ENCODE peak calls at places on chromosomes 5 and 9, in seven cellular contexts. D, H, U, M, T, R and N are unnamed samples.

GRCh38 chr5:52876456-52876855 is 88.7 kb downstream of the ITGA1 start:
- DNase-seq in M (no peak), D (no peak), U (no peak), R (no peak), H (peak), T (peak), N (no peak)

GRCh38 chr9:96344458-96345180 is 38.9 kb downstream of the SLC35D2 start:
- DNase-seq in D (no peak), R (peak), H (peak), T (peak), M (peak), U (peak), N (peak)

GRCh38 chr9:93184439-93185221 is 691 bp downstream of the WNK2 start:
- DNase-seq in D (peak), H (no peak), U (no peak), T (no peak), R (peak), M (peak), N (peak)

GRCh38 chr9:36844961-36845360 is 189.1 kb downstream of the PAX5 start:
- DNase-seq in M (no peak), D (no peak), H (no peak), T (no peak), R (no peak), U (no peak), N (no peak)

GRCh38 chr5:105581988-105582690 is 2019.5 kb upstream of the NUDT12 start:
- DNase-seq in U (no peak), M (no peak), T (no peak), H (no peak), R (no peak), D (no peak), N (no peak)

GRCh38 chr5:107618233-107618632 is 52.5 kb downstream of the EFNA5 start:
- DNase-seq in H (peak), U (no peak), M (no peak), R (no peak), T (no peak), D (no peak), N (no peak)

GRCh38 chr5:167295686-167296015 is 995.8 kb upstream of the WWC1 start:
- DNase-seq in R (no peak), T (no peak), U (peak), H (peak), D (no peak), M (no peak), N (no peak)

GRCh38 chr5:16879191-16879590 is 56.9 kb downstream of the MYO10 start:
- DNase-seq in D (no peak), T (no peak), M (no peak), U (no peak), H (no peak), R (no peak), N (no peak)

GRCh38 chr5:136064510-136064909 is 35.7 kb downstream of the TGFBI start:
- DNase-seq in T (no peak), U (peak), R (no peak), H (no peak), M (no peak), D (no peak), N (peak)
- TF ChIP-seq CTCF in T (peak), U (peak), R (no peak), H (peak), M (peak), D (no peak), N (peak)

GRCh38 chr9:95103385-95104087 is 214.0 kb downstream of the FANCC start:
- DNase-seq in D (no peak), R (no peak), U (no peak), T (no peak), H (no peak), M (peak), N (no peak)
- TF ChIP-seq CTCF in D (no peak), R (no peak), U (peak), T (no peak), H (peak), M (no peak), N (no peak)

GRCh38 chr9:33517373-33517772 is 6.7 kb upstream of the ANKRD18B start:
- DNase-seq in D (peak), R (peak), U (peak), M (no peak), T (peak), H (peak), N (peak)
- TF ChIP-seq CTCF in D (peak), R (peak), U (peak), M (peak), T (peak), H (peak), N (peak)

DNA sequence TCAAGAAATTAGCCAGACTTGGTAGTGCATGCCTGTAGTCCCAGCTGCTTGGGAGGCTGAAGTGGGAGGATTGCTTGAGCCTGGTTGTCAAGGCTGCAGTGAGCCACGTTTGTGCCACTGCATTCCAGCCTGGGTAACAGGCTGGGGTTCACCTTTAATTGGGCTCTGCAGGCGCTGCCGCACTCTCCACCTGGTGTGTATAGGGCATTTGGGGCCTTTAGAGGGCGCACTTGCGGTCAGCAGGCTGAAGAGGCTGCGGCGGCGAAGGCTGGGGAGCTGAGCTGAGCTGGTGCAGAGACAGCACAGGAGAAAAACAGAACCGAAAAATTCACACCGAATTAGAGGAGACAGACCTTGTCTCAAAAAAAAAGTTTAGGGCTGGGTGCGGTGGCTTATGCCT is 31.2 kb downstream of the CDK7 start:
- DNase-seq in T (no peak), H (no peak), D (no peak), U (no peak), R (no peak), M (no peak), N (peak)
- TF ChIP-seq CTCF in T (peak), H (peak), D (no peak), U (peak), R (no peak), M (no peak), N (peak)

DNA sequence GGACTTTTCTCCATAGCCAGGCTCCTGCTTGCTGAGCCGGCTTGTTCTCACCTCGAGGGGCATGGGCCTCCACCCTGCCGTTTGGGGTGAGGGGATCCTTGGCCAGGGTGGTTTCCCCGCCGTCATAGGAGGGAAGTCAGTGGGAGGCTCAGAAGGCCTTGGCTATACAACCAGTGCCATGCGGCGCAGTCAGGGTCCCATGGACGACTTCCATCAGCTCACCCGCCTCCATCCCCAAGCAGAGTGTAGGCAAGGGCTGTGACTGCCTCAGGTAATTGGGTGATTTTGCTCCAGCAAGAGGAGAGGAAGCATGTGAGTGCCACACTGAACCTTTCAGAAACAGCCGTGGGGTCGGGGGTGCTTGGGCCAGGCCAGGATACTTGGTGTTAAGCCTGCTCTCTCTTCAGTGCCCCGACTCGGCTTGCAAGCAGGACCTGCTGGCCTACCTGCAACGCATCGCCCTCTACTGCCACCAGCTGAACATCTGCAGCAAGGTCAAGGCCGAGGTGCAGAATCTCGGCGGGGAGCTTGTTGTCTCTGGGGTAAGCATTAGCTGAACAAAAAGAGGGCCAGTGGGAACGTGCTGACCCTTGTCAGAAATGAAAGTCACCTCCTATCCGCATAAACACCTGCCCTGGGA is 57.2 kb upstream of the LRRTM2 start:
- DNase-seq in U (no peak), D (no peak), H (no peak), T (no peak), M (no peak), R (no peak), N (no peak)
- TF ChIP-seq CTCF in U (no peak), D (no peak), H (peak), T (no peak), M (no peak), R (no peak), N (no peak)

DNA sequence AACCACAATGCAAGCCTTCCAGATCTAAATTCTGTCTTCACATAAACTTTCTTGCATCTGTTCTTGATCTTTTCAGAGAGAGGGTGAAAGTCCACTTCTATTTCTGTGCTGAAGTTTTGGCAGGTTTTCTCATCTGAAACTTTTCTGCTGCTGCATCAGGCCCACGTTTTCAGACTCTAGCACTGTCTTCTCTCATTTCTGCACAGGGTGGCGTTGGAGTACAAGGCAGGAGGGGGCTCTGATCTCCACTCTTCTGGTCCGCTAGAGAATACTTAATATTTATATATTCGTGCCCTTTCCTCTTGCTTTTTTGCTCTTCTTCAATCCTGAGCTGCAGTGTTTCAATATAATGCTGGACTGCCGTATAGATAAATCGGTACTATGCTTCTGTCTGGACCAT is 204.0 kb upstream of the PRDM9 start:
- DNase-seq in T (no peak), D (no peak), M (no peak), R (no peak), U (no peak), H (no peak), N (no peak)
- TF ChIP-seq CTCF in T (no peak), D (no peak), M (no peak), R (no peak), U (peak), H (peak), N (peak)

DNA sequence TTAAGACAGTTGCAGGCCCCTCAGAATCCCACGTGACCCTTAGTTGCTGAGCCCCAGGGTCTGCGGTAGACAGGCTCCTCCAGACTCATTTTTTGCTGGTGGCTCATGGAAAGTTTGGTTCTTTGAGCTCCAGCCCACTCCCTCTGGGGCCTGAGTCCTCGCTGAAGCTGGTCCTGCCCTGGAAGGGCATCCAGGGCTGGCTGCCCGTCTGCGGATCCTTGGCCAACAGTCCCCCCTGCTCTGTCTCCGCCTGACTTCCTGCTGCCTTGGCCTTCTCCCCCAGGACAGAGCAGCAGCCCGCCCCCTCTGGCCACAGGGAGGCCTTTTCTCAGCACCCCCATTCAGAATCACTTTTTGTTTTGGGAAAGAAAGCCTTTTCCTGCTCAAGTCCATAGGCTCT is 24.4 kb downstream of the SLC6A7 start:
- DNase-seq in T (peak), R (no peak), D (no peak), H (no peak), M (peak), U (peak), N (no peak)
- TF ChIP-seq CTCF in T (no peak), R (no peak), D (no peak), H (peak), M (peak), U (peak), N (no peak)

DNA sequence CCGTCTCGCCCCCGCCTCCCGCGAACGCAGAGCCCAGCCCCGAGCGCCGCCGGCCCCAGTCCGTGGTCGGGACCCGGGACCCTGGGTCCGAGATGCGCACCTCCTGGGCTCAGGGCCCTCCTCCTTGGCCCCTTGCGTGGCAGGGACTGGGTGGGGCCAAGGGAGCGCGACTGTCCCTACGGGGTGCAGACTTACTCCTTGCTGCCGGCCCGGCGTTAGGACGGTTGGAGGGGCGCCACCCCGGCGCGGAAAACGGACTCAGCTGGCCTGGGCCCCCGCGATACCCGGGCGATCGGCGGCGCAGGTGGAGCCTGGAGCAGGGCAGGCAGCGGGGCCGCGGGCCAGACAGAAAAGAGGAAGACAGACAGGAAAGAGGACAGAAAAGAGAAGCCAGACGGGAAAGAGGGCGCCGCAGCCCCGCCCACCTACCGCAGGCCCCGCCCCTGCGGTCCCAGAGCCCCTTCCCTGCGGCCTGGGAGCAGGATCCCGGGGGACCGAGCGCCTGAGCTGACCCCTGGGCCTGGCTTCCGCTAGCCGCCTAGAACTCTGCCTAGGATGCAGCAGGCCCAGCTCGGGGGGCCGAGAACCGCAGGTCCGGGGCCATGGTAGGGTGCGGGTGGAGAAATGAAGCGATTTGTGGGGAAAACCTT is at the start of gene GBGT1:
- DNase-seq in U (no peak), H (peak), T (no peak), D (peak), R (peak), M (peak), N (no peak)
- TF ChIP-seq CTCF in U (no peak), H (no peak), T (no peak), D (no peak), R (no peak), M (no peak), N (no peak)

GRCh38 chr5:50440651-50441478 is at the start of gene EMB:
- DNase-seq in D (peak), M (peak), U (peak), R (peak), H (peak), T (no peak), N (peak)
- TF ChIP-seq CTCF in D (peak), M (no peak), U (no peak), R (peak), H (no peak), T (no peak), N (no peak)